ENCODE peak calls at places on chromosomes 12 and 14, in seven cellular contexts. One of them, this sample, is unnamed.
A peak's percentile ranks its signal among the peaks of the same experiment; 100 is the strongest.

GRCh38 chr14:101033006-101033405 is 129.5 kb upstream of the RTL1 start:
- DNase-seq in AG10803: no peak
- DNase-seq in AG04450: no peak
- DNase-seq in mammary epithelial cell: no peak
- DNase-seq in astrocyte of the spinal cord: no peak
- DNase-seq in pancreas: no peak
- DNase-seq in AG09309: no peak
- DNase-seq in this sample: no peak

GRCh38 chr12:111942557-111942956 is 70.4 kb downstream of the TMEM116 start:
- DNase-seq in astrocyte of the spinal cord: peak; percentile 68
- DNase-seq in AG09309: peak; percentile 35
- DNase-seq in pancreas: no peak
- DNase-seq in mammary epithelial cell: peak; percentile 74
- DNase-seq in AG04450: peak; percentile 79
- DNase-seq in AG10803: peak; percentile 73
- DNase-seq in this sample: no peak

GRCh38 chr12:43098078-43098477 is 453.9 kb downstream of the ADAMTS20 start:
- DNase-seq in mammary epithelial cell: no peak
- DNase-seq in pancreas: no peak
- DNase-seq in AG09309: no peak
- DNase-seq in AG10803: no peak
- DNase-seq in AG04450: no peak
- DNase-seq in astrocyte of the spinal cord: no peak
- DNase-seq in this sample: no peak

GRCh38 chr14:61582815-61583214 is 112.5 kb upstream of the HIF1A start:
- DNase-seq in AG04450: no peak
- DNase-seq in AG10803: peak; percentile 72
- DNase-seq in astrocyte of the spinal cord: no peak
- DNase-seq in AG09309: no peak
- DNase-seq in mammary epithelial cell: no peak
- DNase-seq in pancreas: no peak
- DNase-seq in this sample: no peak

GRCh38 chr14:29926701-29927595 is 699 bp downstream of the PRKD1 start:
- DNase-seq in mammary epithelial cell: peak; percentile 50
- DNase-seq in astrocyte of the spinal cord: peak; percentile 49
- DNase-seq in AG04450: no peak
- DNase-seq in pancreas: peak; percentile 91
- DNase-seq in AG10803: peak; percentile 52
- DNase-seq in AG09309: no peak
- DNase-seq in this sample: no peak

GRCh38 chr14:34837801-34838322 is 37.3 kb downstream of the BAZ1A start:
- DNase-seq in pancreas: no peak
- DNase-seq in AG09309: no peak
- DNase-seq in mammary epithelial cell: peak; percentile 5
- DNase-seq in AG04450: no peak
- DNase-seq in AG10803: no peak
- DNase-seq in astrocyte of the spinal cord: no peak
- DNase-seq in this sample: no peak

GRCh38 chr12:12779529-12779928 is 5.9 kb upstream of the APOLD1 start:
- DNase-seq in astrocyte of the spinal cord: peak; percentile 83
- DNase-seq in AG04450: peak; percentile 88
- DNase-seq in AG09309: peak; percentile 60
- DNase-seq in pancreas: no peak
- DNase-seq in mammary epithelial cell: peak; percentile 88
- DNase-seq in AG10803: peak; percentile 87
- DNase-seq in this sample: no peak

GRCh38 chr14:105641075-105641937 is 114.9 kb downstream of the TMEM121 start:
- DNase-seq in AG04450: no peak
- DNase-seq in astrocyte of the spinal cord: no peak
- DNase-seq in mammary epithelial cell: no peak
- DNase-seq in AG10803: no peak
- DNase-seq in pancreas: no peak
- DNase-seq in AG09309: no peak
- DNase-seq in this sample: no peak

GRCh38 chr14:32342151-32342853 is 13.2 kb downstream of the AKAP6 start:
- DNase-seq in AG10803: no peak
- DNase-seq in astrocyte of the spinal cord: no peak
- DNase-seq in AG09309: no peak
- DNase-seq in mammary epithelial cell: peak; percentile 93
- DNase-seq in pancreas: no peak
- DNase-seq in AG04450: no peak
- DNase-seq in this sample: no peak

GRCh38 chr14:93034671-93034994 is 81.1 kb downstream of the ITPK1 start:
- DNase-seq in astrocyte of the spinal cord: no peak
- DNase-seq in AG09309: no peak
- DNase-seq in AG04450: no peak
- DNase-seq in pancreas: no peak
- DNase-seq in AG10803: no peak
- DNase-seq in mammary epithelial cell: no peak
- DNase-seq in this sample: no peak

GRCh38 chr14:93035585-93035916 is 80.2 kb downstream of the ITPK1 start:
- DNase-seq in AG09309: no peak
- DNase-seq in mammary epithelial cell: no peak
- DNase-seq in AG10803: no peak
- DNase-seq in astrocyte of the spinal cord: no peak
- DNase-seq in AG04450: no peak
- DNase-seq in pancreas: no peak
- DNase-seq in this sample: no peak

GRCh38 chr14:93037354-93037753 is 78.4 kb downstream of the ITPK1 start:
- DNase-seq in AG10803: no peak
- DNase-seq in AG04450: no peak
- DNase-seq in AG09309: no peak
- DNase-seq in astrocyte of the spinal cord: no peak
- DNase-seq in pancreas: peak; percentile 54
- DNase-seq in mammary epithelial cell: no peak
- DNase-seq in this sample: no peak

GRCh38 chr14:93035917-93036651 is 79.6 kb downstream of the ITPK1 start:
- DNase-seq in mammary epithelial cell: peak; percentile 38
- DNase-seq in AG10803: peak; percentile 44
- DNase-seq in AG04450: no peak
- DNase-seq in astrocyte of the spinal cord: peak; percentile 9
- DNase-seq in pancreas: peak; percentile 35
- DNase-seq in AG09309: no peak
- DNase-seq in this sample: no peak

DNA sequence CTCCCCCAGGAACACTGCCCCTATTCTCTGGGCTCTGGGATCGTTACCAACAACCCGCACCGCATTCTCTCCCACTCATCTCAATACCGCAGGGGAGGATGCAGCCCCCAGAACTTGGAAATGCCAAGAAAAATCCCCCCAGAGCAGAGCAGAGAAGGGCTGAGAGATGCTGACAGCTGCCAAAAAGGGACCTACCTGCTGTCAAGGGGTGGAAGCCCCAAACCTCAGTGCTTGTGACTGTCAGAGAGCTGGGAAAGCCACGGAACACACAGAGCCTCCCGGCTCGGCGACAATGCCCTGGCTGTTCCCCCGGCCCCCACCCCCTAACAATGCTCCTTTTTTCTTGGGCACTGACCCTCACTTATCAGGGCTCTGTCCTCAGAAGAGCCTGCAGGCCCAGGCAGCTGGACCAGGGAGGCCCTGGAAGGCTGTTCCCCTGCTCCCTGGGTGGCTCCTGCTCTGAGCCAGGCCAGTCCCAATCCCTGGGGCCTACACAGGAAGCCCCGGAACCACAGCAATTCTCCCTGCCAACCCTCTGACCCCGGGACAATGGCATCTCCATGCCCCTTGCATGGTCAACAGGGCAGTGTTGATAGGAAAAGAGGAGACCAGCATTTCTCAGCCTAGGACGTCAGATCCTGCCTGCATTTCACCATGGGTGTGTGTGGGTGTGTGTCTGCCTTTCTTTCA is 78.9 kb downstream of the ITPK1 start:
- DNase-seq in astrocyte of the spinal cord: no peak
- DNase-seq in AG09309: no peak
- DNase-seq in pancreas: peak; percentile 39
- DNase-seq in AG04450: no peak
- DNase-seq in AG10803: peak; percentile 38
- DNase-seq in mammary epithelial cell: no peak
- DNase-seq in this sample: peak; percentile 21
- H3K4me3 ChIP-seq in astrocyte of the spinal cord: no peak overlapping the region
- H3K4me3 ChIP-seq in AG09309: no peak overlapping the region
- H3K4me3 ChIP-seq in pancreas: no peak overlapping the region
- H3K4me3 ChIP-seq in AG04450: no peak overlapping the region
- H3K4me3 ChIP-seq in AG10803: no peak overlapping the region
- H3K4me3 ChIP-seq in mammary epithelial cell: no peak overlapping the region
- H3K4me3 ChIP-seq in this sample: no peak overlapping the region

GRCh38 chr12:56723889-56724659 is 1.0 kb downstream of the NACA start:
- DNase-seq in AG04450: peak; percentile 48
- DNase-seq in AG10803: peak; percentile 87
- DNase-seq in pancreas: no peak
- DNase-seq in mammary epithelial cell: peak; percentile 75
- DNase-seq in astrocyte of the spinal cord: peak; percentile 65
- DNase-seq in AG09309: peak; percentile 55
- DNase-seq in this sample: peak; percentile 42

GRCh38 chr12:56721721-56722120 is 3.4 kb downstream of the NACA start:
- DNase-seq in AG04450: no peak
- DNase-seq in pancreas: no peak
- DNase-seq in mammary epithelial cell: no peak
- DNase-seq in AG09309: no peak
- DNase-seq in AG10803: no peak
- DNase-seq in astrocyte of the spinal cord: no peak
- DNase-seq in this sample: no peak

GRCh38 chr12:56724660-56724988 is 475 bp downstream of the NACA start:
- DNase-seq in pancreas: no peak
- DNase-seq in AG09309: no peak
- DNase-seq in astrocyte of the spinal cord: no peak
- DNase-seq in mammary epithelial cell: no peak
- DNase-seq in AG04450: no peak
- DNase-seq in AG10803: peak; percentile 6
- DNase-seq in this sample: no peak

GRCh38 chr12:56722832-56723231 is 2.3 kb downstream of the NACA start:
- DNase-seq in AG10803: no peak
- DNase-seq in AG09309: no peak
- DNase-seq in pancreas: no peak
- DNase-seq in astrocyte of the spinal cord: no peak
- DNase-seq in AG04450: no peak
- DNase-seq in mammary epithelial cell: no peak
- DNase-seq in this sample: no peak

DNA sequence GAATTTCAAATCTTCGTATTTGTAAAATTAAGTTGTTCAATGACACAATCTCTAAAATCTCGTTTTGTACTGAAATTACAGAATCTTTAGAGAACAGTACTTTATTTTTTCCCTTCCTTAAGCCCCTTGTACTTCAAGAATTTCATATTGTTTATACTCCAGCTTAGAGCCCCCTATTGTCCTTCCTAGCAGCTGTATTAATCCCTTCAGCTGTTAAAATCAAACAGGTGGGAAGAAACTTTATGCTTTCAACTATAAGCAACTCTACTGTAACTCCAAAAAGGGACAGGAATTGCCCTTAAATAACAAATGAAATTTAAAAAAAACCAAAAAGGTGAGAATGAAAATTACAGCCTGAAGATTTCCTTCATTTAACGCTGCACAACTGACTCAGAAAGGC is 1.7 kb downstream of the NACA start:
- DNase-seq in pancreas: no peak
- DNase-seq in astrocyte of the spinal cord: no peak
- DNase-seq in AG09309: no peak
- DNase-seq in mammary epithelial cell: no peak
- DNase-seq in AG10803: no peak
- DNase-seq in AG04450: no peak
- DNase-seq in this sample: no peak
- TF ChIP-seq CTCF in pancreas: no peak
- TF ChIP-seq CTCF in astrocyte of the spinal cord: no peak
- TF ChIP-seq CTCF in AG09309: no peak
- TF ChIP-seq CTCF in mammary epithelial cell: no peak
- TF ChIP-seq CTCF in AG10803: no peak
- TF ChIP-seq CTCF in AG04450: peak; percentile 2
- TF ChIP-seq CTCF in this sample: no peak

GRCh38 chr12:100715976-100716657 is 78.5 kb upstream of the ANO4 start:
- DNase-seq in AG09309: no peak
- DNase-seq in AG10803: no peak
- DNase-seq in pancreas: peak; percentile 43
- DNase-seq in mammary epithelial cell: no peak
- DNase-seq in AG04450: no peak
- DNase-seq in astrocyte of the spinal cord: no peak
- DNase-seq in this sample: no peak

GRCh38 chr12:100716949-100717732 is 77.4 kb upstream of the ANO4 start:
- DNase-seq in mammary epithelial cell: no peak
- DNase-seq in astrocyte of the spinal cord: peak; percentile 7
- DNase-seq in AG09309: no peak
- DNase-seq in AG10803: peak; percentile 31
- DNase-seq in AG04450: no peak
- DNase-seq in pancreas: peak; percentile 58
- DNase-seq in this sample: no peak

GRCh38 chr12:100718212-100718611 is 76.4 kb upstream of the ANO4 start:
- DNase-seq in mammary epithelial cell: no peak
- DNase-seq in astrocyte of the spinal cord: peak; percentile 3
- DNase-seq in AG10803: peak; percentile 49
- DNase-seq in AG09309: no peak
- DNase-seq in AG04450: no peak
- DNase-seq in pancreas: no peak
- DNase-seq in this sample: no peak

GRCh38 chr12:100717733-100718067 is 76.9 kb upstream of the ANO4 start:
- DNase-seq in AG04450: no peak
- DNase-seq in astrocyte of the spinal cord: peak; percentile 3
- DNase-seq in pancreas: no peak
- DNase-seq in AG10803: peak; percentile 20
- DNase-seq in AG09309: no peak
- DNase-seq in mammary epithelial cell: no peak
- DNase-seq in this sample: no peak

DNA sequence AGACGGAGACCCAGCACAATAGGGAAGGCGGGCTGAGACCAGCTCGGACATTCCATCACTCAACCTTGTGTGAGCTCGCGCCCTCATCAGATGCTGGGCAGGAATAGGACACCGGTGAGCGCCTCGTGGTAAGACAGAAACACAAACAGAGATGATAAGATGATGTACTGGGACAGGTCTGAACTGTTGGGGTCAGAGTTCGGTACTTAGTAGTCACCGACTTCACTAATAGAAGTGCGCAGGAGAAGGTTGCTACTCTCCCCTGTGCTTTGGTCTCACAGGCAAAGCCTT is 78.0 kb upstream of the ANO4 start:
- DNase-seq in mammary epithelial cell: no peak
- DNase-seq in AG04450: no peak
- DNase-seq in astrocyte of the spinal cord: peak; percentile 3
- DNase-seq in pancreas: no peak
- DNase-seq in AG10803: no peak
- DNase-seq in AG09309: no peak
- DNase-seq in this sample: no peak
- H3K4me3 ChIP-seq in mammary epithelial cell: peak overlapping the region; percentile 50
- H3K4me3 ChIP-seq in AG04450: peak overlapping the region; percentile 36
- H3K4me3 ChIP-seq in astrocyte of the spinal cord: peak overlapping the region; percentile 40
- H3K4me3 ChIP-seq in pancreas: no peak overlapping the region
- H3K4me3 ChIP-seq in AG10803: peak overlapping the region; percentile 59
- H3K4me3 ChIP-seq in AG09309: peak overlapping the region; percentile 42
- H3K4me3 ChIP-seq in this sample: no peak overlapping the region

DNA sequence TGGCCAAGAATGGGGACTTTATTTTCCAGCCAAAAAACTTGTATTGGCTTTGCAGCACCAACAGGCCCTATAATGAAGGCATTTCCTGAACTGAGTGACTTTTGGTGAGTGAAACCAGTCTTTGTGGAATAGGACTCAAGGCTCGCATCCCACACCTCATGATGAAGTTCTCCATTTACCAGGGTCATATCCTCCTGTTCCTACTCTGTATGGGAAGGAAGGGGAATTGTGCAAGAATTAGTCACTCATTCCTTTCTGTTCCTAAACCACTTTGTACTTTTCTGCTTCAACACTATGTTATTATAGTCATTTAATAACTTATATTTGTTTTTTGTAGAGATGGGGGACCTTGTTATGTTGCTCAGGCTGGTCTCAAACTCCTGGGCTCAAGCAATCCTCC is 2.3 kb upstream of the SPATS2 start:
- DNase-seq in AG04450: no peak
- DNase-seq in AG09309: no peak
- DNase-seq in mammary epithelial cell: peak; percentile 85
- DNase-seq in pancreas: no peak
- DNase-seq in AG10803: peak; percentile 63
- DNase-seq in astrocyte of the spinal cord: peak; percentile 75
- DNase-seq in this sample: no peak
- TF ChIP-seq CTCF in AG04450: no peak
- TF ChIP-seq CTCF in AG09309: no peak
- TF ChIP-seq CTCF in mammary epithelial cell: no peak
- TF ChIP-seq CTCF in pancreas: no peak
- TF ChIP-seq CTCF in AG10803: no peak
- TF ChIP-seq CTCF in astrocyte of the spinal cord: no peak
- TF ChIP-seq CTCF in this sample: no peak